ENCODE peak calls at places on chromosomes 13 and 19, in six cellular contexts. One of them, this sample, is unnamed.

GRCh38 chr19:7602240-7602934 is 6.7 kb downstream of the CAMSAP3 start:
- DNase-seq in cardiac muscle cell: peak; percentile 79
- DNase-seq in astrocyte: no peak
- DNase-seq in HFFc6: no peak
- DNase-seq in endothelial cell: no peak
- DNase-seq in CD14-positive monocyte: no peak
- DNase-seq in this sample: no peak

GRCh38 chr13:29507356-29507755 is 88.1 kb downstream of the SLC7A1 start:
- DNase-seq in cardiac muscle cell: no peak
- DNase-seq in astrocyte: no peak
- DNase-seq in HFFc6: no peak
- DNase-seq in endothelial cell: no peak
- DNase-seq in CD14-positive monocyte: no peak
- DNase-seq in this sample: no peak

GRCh38 chr19:44808463-44809371 is at the start of gene BCAM:
- DNase-seq in cardiac muscle cell: peak; percentile 85
- DNase-seq in astrocyte: peak; percentile 27
- DNase-seq in HFFc6: no peak
- DNase-seq in endothelial cell: peak; percentile 58
- DNase-seq in CD14-positive monocyte: no peak
- DNase-seq in this sample: peak; percentile 72

GRCh38 chr19:2727640-2727944 is 6.4 kb upstream of the DIRAS1 start:
- DNase-seq in cardiac muscle cell: no peak
- DNase-seq in astrocyte: no peak
- DNase-seq in HFFc6: no peak
- DNase-seq in endothelial cell: no peak
- DNase-seq in CD14-positive monocyte: no peak
- DNase-seq in this sample: no peak

GRCh38 chr19:35093941-35094647 is 21.5 kb upstream of the FXYD3 start:
- DNase-seq in cardiac muscle cell: no peak
- DNase-seq in astrocyte: no peak
- DNase-seq in HFFc6: no peak
- DNase-seq in endothelial cell: no peak
- DNase-seq in CD14-positive monocyte: no peak
- DNase-seq in this sample: no peak

GRCh38 chr19:47518139-47518538 is 3.3 kb upstream of the NAPA start:
- DNase-seq in cardiac muscle cell: no peak
- DNase-seq in astrocyte: peak; percentile 39
- DNase-seq in HFFc6: no peak
- DNase-seq in endothelial cell: no peak
- DNase-seq in CD14-positive monocyte: no peak
- DNase-seq in this sample: peak; percentile 79

GRCh38 chr13:82176761-82177160 is 1705.5 kb downstream of the SLITRK1 start:
- DNase-seq in cardiac muscle cell: no peak
- DNase-seq in astrocyte: no peak
- DNase-seq in HFFc6: no peak
- DNase-seq in endothelial cell: no peak
- DNase-seq in CD14-positive monocyte: no peak
- DNase-seq in this sample: no peak

GRCh38 chr19:6091771-6092291 is 18.5 kb downstream of the RFX2 start:
- DNase-seq in cardiac muscle cell: peak; percentile 30
- DNase-seq in astrocyte: peak; percentile 63
- DNase-seq in HFFc6: peak; percentile 17
- DNase-seq in endothelial cell: no peak
- DNase-seq in CD14-positive monocyte: no peak
- DNase-seq in this sample: no peak

GRCh38 chr19:36152061-36152885 is at the start of gene COX7A1:
- DNase-seq in cardiac muscle cell: peak; percentile 74
- DNase-seq in astrocyte: no peak
- DNase-seq in HFFc6: peak; percentile 45
- DNase-seq in endothelial cell: no peak
- DNase-seq in CD14-positive monocyte: no peak
- DNase-seq in this sample: peak; percentile 36

GRCh38 chr19:5436101-5436947 is 18.9 kb upstream of the ZNRF4 start:
- DNase-seq in cardiac muscle cell: peak; percentile 78
- DNase-seq in astrocyte: peak; percentile 91
- DNase-seq in HFFc6: peak; percentile 61
- DNase-seq in endothelial cell: peak; percentile 88
- DNase-seq in CD14-positive monocyte: no peak
- DNase-seq in this sample: peak; percentile 52

GRCh38 chr19:48966541-48967345 is 1.6 kb downstream of the FTL start:
- DNase-seq in cardiac muscle cell: peak; percentile 34
- DNase-seq in astrocyte: no peak
- DNase-seq in HFFc6: no peak
- DNase-seq in endothelial cell: no peak
- DNase-seq in CD14-positive monocyte: no peak
- DNase-seq in this sample: no peak

GRCh38 chr13:114213980-114214379 is 20.7 kb upstream of the CDC16 start:
- DNase-seq in cardiac muscle cell: no peak
- DNase-seq in astrocyte: no peak
- DNase-seq in HFFc6: no peak
- DNase-seq in endothelial cell: no peak
- DNase-seq in CD14-positive monocyte: no peak
- DNase-seq in this sample: no peak

GRCh38 chr19:16184665-16185122 is 516 bp upstream of the FAM32A start:
- DNase-seq in cardiac muscle cell: no peak
- DNase-seq in astrocyte: no peak
- DNase-seq in HFFc6: no peak
- DNase-seq in endothelial cell: no peak
- DNase-seq in CD14-positive monocyte: no peak
- DNase-seq in this sample: no peak

GRCh38 chr19:30112666-30113065 is 170.6 kb downstream of the URI1 start:
- DNase-seq in cardiac muscle cell: no peak
- DNase-seq in astrocyte: no peak
- DNase-seq in HFFc6: no peak
- DNase-seq in endothelial cell: no peak
- DNase-seq in CD14-positive monocyte: no peak
- DNase-seq in this sample: no peak

GRCh38 chr19:29410974-29411615 is 114.7 kb upstream of the VSTM2B start:
- DNase-seq in cardiac muscle cell: no peak
- DNase-seq in astrocyte: no peak
- DNase-seq in HFFc6: no peak
- DNase-seq in endothelial cell: no peak
- DNase-seq in CD14-positive monocyte: no peak
- DNase-seq in this sample: no peak

GRCh38 chr13:92510416-92510815 is 716.2 kb upstream of the GPC6 start:
- DNase-seq in cardiac muscle cell: peak; percentile 14
- DNase-seq in astrocyte: peak; percentile 62
- DNase-seq in HFFc6: no peak
- DNase-seq in endothelial cell: no peak
- DNase-seq in CD14-positive monocyte: no peak
- DNase-seq in this sample: no peak

GRCh38 chr19:9673912-9674668 is 810 bp downstream of the ZNF562 start:
- DNase-seq in cardiac muscle cell: no peak
- DNase-seq in astrocyte: peak; percentile 25
- DNase-seq in HFFc6: no peak
- DNase-seq in endothelial cell: no peak
- DNase-seq in CD14-positive monocyte: no peak
- DNase-seq in this sample: no peak

GRCh38 chr19:56294557-56294956 is 20.1 kb downstream of the ZSCAN5A start:
- DNase-seq in cardiac muscle cell: no peak
- DNase-seq in astrocyte: peak; percentile 58
- DNase-seq in HFFc6: no peak
- DNase-seq in endothelial cell: no peak
- DNase-seq in CD14-positive monocyte: no peak
- DNase-seq in this sample: no peak

GRCh38 chr13:72839831-72840426 is 58.0 kb downstream of the PIBF1 start:
- DNase-seq in cardiac muscle cell: peak; percentile 59
- DNase-seq in astrocyte: peak; percentile 16
- DNase-seq in HFFc6: peak; percentile 45
- DNase-seq in endothelial cell: peak; percentile 51
- DNase-seq in CD14-positive monocyte: no peak
- DNase-seq in this sample: peak; percentile 54

GRCh38 chr19:27929399-27929798 is 1283.6 kb downstream of the UQCRFS1 start:
- DNase-seq in cardiac muscle cell: no peak
- DNase-seq in astrocyte: no peak
- DNase-seq in HFFc6: no peak
- DNase-seq in endothelial cell: no peak
- DNase-seq in CD14-positive monocyte: no peak
- DNase-seq in this sample: no peak

GRCh38 chr13:22740264-22740663 is 440.5 kb upstream of the SGCG start:
- DNase-seq in cardiac muscle cell: peak; percentile 8
- DNase-seq in astrocyte: no peak
- DNase-seq in HFFc6: no peak
- DNase-seq in endothelial cell: peak; percentile 29
- DNase-seq in CD14-positive monocyte: no peak
- DNase-seq in this sample: no peak

GRCh38 chr13:72458701-72459100 is 268.7 kb downstream of the MZT1 start:
- DNase-seq in cardiac muscle cell: peak; percentile 7
- DNase-seq in astrocyte: peak; percentile 22
- DNase-seq in HFFc6: no peak
- DNase-seq in endothelial cell: no peak
- DNase-seq in CD14-positive monocyte: no peak
- DNase-seq in this sample: no peak

GRCh38 chr13:23739597-23739996 is 149.6 kb downstream of the MIPEP start:
- DNase-seq in cardiac muscle cell: no peak
- DNase-seq in astrocyte: no peak
- DNase-seq in HFFc6: no peak
- DNase-seq in endothelial cell: no peak
- DNase-seq in CD14-positive monocyte: no peak
- DNase-seq in this sample: no peak

GRCh38 chr13:114315074-114315785 is 927 bp downstream of the CHAMP1 start:
- DNase-seq in cardiac muscle cell: no peak
- DNase-seq in astrocyte: no peak
- DNase-seq in HFFc6: no peak
- DNase-seq in endothelial cell: no peak
- DNase-seq in CD14-positive monocyte: no peak
- DNase-seq in this sample: no peak

GRCh38 chr13:39410089-39410901 is 192.7 kb downstream of the LHFPL6 start:
- DNase-seq in cardiac muscle cell: peak; percentile 94
- DNase-seq in astrocyte: peak; percentile 70
- DNase-seq in HFFc6: no peak
- DNase-seq in endothelial cell: no peak
- DNase-seq in CD14-positive monocyte: no peak
- DNase-seq in this sample: no peak

GRCh38 chr13:35470671-35471465 is 5.6 kb downstream of the MAB21L1 start:
- DNase-seq in cardiac muscle cell: peak; percentile 48
- DNase-seq in astrocyte: peak; percentile 25
- DNase-seq in HFFc6: peak; percentile 74
- DNase-seq in endothelial cell: peak; percentile 60
- DNase-seq in CD14-positive monocyte: no peak
- DNase-seq in this sample: peak; percentile 10

GRCh38 chr19:3618144-3618810 is 8.3 kb downstream of the CACTIN start:
- DNase-seq in cardiac muscle cell: peak; percentile 67
- DNase-seq in astrocyte: no peak
- DNase-seq in HFFc6: no peak
- DNase-seq in endothelial cell: peak; percentile 67
- DNase-seq in CD14-positive monocyte: peak; percentile 44
- DNase-seq in this sample: peak; percentile 96

GRCh38 chr19:40219721-40220276 is 1.6 kb upstream of the TTC9B start:
- DNase-seq in cardiac muscle cell: peak; percentile 69
- DNase-seq in astrocyte: peak; percentile 71
- DNase-seq in HFFc6: peak; percentile 68
- DNase-seq in endothelial cell: no peak
- DNase-seq in CD14-positive monocyte: no peak
- DNase-seq in this sample: no peak

DNA sequence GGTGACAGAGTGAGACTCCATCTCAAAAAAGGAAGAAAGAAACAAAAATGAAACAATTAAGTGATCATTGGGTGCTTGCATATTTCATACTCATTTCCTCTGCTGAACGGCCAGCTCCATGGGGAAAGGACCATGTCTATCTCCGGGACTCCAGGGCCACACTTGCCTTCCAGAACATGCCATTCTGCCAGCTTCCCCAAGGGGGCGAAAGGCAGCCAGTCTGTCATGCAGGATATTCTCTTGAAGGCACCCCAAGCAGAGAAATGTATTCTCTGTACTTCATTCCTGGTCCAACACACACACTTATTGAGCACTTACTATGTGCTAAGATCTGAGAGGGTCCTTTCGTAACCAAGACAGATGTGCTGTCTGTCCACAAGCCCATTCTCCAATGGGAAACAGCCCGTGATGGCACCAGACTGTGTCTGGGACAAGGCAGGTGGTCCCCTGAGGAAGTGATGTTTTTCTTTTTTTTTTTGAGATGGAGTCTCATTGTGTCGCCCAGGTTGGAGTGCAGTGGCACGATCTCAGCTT is 10.2 kb upstream of the CARM1 start:
- DNase-seq in cardiac muscle cell: peak; percentile 45
- DNase-seq in astrocyte: no peak
- DNase-seq in HFFc6: no peak
- DNase-seq in endothelial cell: peak; percentile 66
- DNase-seq in CD14-positive monocyte: peak; percentile 82
- DNase-seq in this sample: peak; percentile 14
- TF ChIP-seq CTCF in cardiac muscle cell: peak; percentile 50
- TF ChIP-seq CTCF in astrocyte: peak; percentile 31
- TF ChIP-seq CTCF in HFFc6: peak; percentile 72
- TF ChIP-seq CTCF in endothelial cell: peak; percentile 67
- TF ChIP-seq CTCF in CD14-positive monocyte: peak; percentile 81
- TF ChIP-seq CTCF in this sample: peak; percentile 54

GRCh38 chr19:37172368-37173366 is at the start of gene ZNF585A:
- DNase-seq in cardiac muscle cell: peak; percentile 98
- DNase-seq in astrocyte: peak; percentile 97
- DNase-seq in HFFc6: peak; percentile 97
- DNase-seq in endothelial cell: peak; percentile 79
- DNase-seq in CD14-positive monocyte: peak; percentile 93
- DNase-seq in this sample: peak; percentile 85
- TF ChIP-seq CTCF in cardiac muscle cell: peak; percentile 36
- TF ChIP-seq CTCF in astrocyte: no peak
- TF ChIP-seq CTCF in HFFc6: peak; percentile 59
- TF ChIP-seq CTCF in endothelial cell: no peak
- TF ChIP-seq CTCF in CD14-positive monocyte: no peak
- TF ChIP-seq CTCF in this sample: peak; percentile 30

GRCh38 chr19:33278023-33278402 is 24.3 kb downstream of the CEBPA start:
- DNase-seq in cardiac muscle cell: no peak
- DNase-seq in astrocyte: no peak
- DNase-seq in HFFc6: no peak
- DNase-seq in endothelial cell: no peak
- DNase-seq in CD14-positive monocyte: no peak
- DNase-seq in this sample: no peak
- TF ChIP-seq CTCF in cardiac muscle cell: no peak
- TF ChIP-seq CTCF in astrocyte: no peak
- TF ChIP-seq CTCF in HFFc6: no peak
- TF ChIP-seq CTCF in endothelial cell: no peak
- TF ChIP-seq CTCF in CD14-positive monocyte: no peak
- TF ChIP-seq CTCF in this sample: no peak

DNA sequence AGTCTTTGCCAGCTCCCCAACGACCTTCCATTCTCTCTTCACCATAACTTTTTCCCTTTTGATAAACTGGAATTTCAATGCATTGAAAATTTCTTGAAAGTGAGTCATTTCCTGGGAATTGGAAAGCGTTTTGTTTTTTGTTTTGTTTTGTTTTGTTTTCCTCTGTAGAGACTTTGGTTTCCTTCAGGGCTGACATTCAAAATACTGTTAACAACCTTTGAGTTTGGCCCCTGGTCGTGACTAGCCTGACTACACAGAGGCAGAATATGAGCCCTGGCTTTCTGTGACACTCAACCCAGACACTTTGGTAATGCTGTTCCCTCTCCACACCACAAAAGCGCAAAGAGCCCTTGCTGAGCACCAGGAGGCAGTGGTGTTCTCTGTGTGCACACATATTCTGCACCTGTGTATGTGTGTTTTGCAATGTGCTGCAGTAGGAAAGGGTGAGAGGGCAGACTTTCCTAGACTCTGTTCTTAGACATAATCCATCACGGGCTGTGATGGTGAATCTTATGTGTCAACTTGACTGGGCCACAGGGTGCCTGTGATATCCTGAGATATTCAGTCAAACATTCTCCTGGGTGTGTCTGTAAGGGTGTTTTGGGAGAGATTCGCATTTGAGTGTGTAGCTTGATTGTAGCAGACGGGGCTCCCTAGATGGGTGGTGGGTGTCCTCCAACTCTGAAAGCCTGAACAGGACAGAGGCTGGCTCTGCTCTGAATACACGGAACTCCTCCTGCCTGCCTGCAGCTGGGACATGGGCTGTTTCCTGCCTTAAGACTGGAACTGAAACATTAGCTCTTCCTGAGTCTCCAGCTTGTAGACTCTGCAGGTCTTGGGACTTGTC is 29.5 kb upstream of the ANKRD10 start:
- DNase-seq in cardiac muscle cell: peak; percentile 81
- DNase-seq in astrocyte: peak; percentile 37
- DNase-seq in HFFc6: peak; percentile 59
- DNase-seq in endothelial cell: peak; percentile 20
- DNase-seq in CD14-positive monocyte: no peak
- DNase-seq in this sample: peak; percentile 77
- TF ChIP-seq CTCF in cardiac muscle cell: peak; percentile 83
- TF ChIP-seq CTCF in astrocyte: peak; percentile 60
- TF ChIP-seq CTCF in HFFc6: peak; percentile 77
- TF ChIP-seq CTCF in endothelial cell: no peak
- TF ChIP-seq CTCF in CD14-positive monocyte: no peak
- TF ChIP-seq CTCF in this sample: peak; percentile 68

This sample was measured in GM13977.